ENCODE peak calls at places on chromosomes 4 and X, in five cellular contexts. J, K, U, Y and P are unnamed samples.

GRCh38 chrX:49071877-49072711 is 1.7 kb downstream of the PRAF2 start:
- DNase-seq in J (peak; percentile 83), K (peak; percentile 79), U (peak; percentile 68), Y (peak; percentile 91), P (peak; percentile 90)

GRCh38 chr4:1202526-1203378 is 30.4 kb upstream of the SPON2 start:
- DNase-seq in J (peak; percentile 32), K (no peak), U (no peak), Y (no peak), P (peak; percentile 38)

GRCh38 chr4:472881-473574 is 25.9 kb downstream of the ZNF721 start:
- DNase-seq in J (no peak), K (peak; percentile 19), U (no peak), Y (peak; percentile 15), P (no peak)

GRCh38 chr4:88341227-88342192 is 37.1 kb upstream of the HERC6 start:
- DNase-seq in J (no peak), K (peak; percentile 97), U (no peak), Y (peak; percentile 93), P (no peak)

GRCh38 chr4:179097741-179098140 is 1655.5 kb upstream of the AGA start:
- DNase-seq in J (no peak), K (peak; percentile 64), U (no peak), Y (peak; percentile 1), P (peak; percentile 78)

GRCh38 chr4:119314356-119314755 is 7.6 kb downstream of the FABP2 start:
- DNase-seq in J (no peak), K (peak; percentile 71), U (peak; percentile 35), Y (peak; percentile 68), P (peak; percentile 56)

GRCh38 chrX:45351478-45351877 is 150.8 kb upstream of the DIPK2B start:
- DNase-seq in J (no peak), K (peak; percentile 73), U (no peak), Y (peak; percentile 69), P (no peak)

GRCh38 chrX:55342533-55343501 is 78.1 kb upstream of the PAGE3 start:
- DNase-seq in J (no peak), K (no peak), U (peak; percentile 13), Y (peak; percentile 18), P (peak; percentile 73)

GRCh38 chrX:24231169-24231568 is 81.6 kb downstream of the ZFX start:
- DNase-seq in J (no peak), K (peak; percentile 87), U (peak; percentile 8), Y (peak; percentile 69), P (no peak)

GRCh38 chr4:173169178-173169427 is 492 bp downstream of the GALNT7 start:
- DNase-seq in J (no peak), K (no peak), U (no peak), Y (no peak), P (no peak)

DNA sequence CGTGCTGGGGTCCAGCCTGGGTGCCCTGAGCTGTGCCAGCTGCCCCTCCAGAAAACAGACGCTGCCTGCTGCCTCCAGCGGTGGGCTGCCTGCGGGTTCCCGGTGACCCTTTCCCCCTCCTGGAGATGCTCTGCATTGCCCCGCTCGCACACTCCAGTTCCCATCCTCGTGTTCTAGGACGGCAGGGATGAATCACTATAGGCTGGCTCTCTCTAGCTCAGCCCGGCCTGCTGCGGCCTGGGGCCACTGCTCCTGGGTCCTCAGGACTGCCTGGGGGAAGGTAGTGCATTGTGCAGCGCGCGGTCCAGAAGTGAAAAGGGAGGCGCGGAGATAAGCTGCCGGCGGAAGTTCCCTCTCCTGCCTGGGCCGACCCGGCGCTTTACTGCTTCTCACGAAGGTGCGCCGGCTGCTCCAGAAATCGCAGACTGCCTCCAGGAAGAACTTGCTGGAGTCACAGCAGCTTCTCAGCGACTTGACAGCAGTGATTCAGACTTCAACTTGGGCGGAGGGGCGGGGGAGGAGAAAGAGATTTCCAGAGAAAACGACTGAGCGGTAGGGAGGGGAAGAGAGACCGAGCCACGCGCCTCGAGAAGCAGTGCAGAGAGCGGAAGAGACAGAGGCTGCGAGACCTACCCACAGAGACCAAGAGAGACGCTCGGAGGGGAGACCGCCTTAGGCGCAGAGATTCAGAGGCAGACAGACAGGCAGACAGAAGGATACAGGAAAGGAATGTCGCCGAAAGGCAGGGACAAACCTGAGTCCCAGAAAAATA is 6.7 kb upstream of the MSX1 start:
- DNase-seq in J (peak; percentile 32), K (peak; percentile 38), U (no peak), Y (peak; percentile 69), P (peak; percentile 88)
- TF ChIP-seq CTCF in J (no peak), K (peak; percentile 15), U (no peak), Y (peak; percentile 33), P (peak; percentile 83)

DNA sequence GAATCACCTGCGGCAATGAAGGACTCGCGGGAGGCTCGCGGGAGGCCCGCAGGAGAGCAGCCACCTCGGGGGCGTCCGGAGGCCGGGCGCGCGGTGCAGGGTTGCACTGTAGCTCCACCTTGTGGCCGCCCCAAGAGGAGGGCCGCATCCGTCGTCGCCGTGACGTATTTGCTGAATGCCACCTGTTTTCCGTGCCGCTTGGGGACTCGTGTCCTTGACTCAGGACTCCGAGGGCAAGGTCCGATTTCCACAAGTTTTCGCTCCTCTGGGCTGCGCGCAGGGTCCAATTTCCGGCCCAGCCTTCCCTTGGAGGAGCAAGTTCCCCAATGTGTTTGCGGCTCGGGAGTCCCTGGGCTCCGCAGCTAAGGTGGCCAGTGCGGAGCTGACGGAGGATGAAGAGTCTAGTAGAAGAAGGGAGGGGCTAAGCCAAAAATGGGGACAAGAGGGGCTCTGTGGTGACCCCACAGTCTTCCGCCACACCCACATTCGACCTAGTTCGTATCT is 10.7 kb upstream of the DLG3 start:
- DNase-seq in J (peak; percentile 76), K (peak; percentile 49), U (peak; percentile 44), Y (peak; percentile 64), P (peak; percentile 90)
- H3K27ac ChIP-seq in J (peak overlapping the region; percentile 65), K (peak overlapping the region; percentile 86), U (peak overlapping the region; percentile 73), Y (peak overlapping the region; percentile 60), P (peak overlapping the region; percentile 53)

GRCh38 chrX:33082371-33082770 is 129.0 kb downstream of the DMD start:
- DNase-seq in J (no peak), K (no peak), U (no peak), Y (no peak), P (no peak)

DNA sequence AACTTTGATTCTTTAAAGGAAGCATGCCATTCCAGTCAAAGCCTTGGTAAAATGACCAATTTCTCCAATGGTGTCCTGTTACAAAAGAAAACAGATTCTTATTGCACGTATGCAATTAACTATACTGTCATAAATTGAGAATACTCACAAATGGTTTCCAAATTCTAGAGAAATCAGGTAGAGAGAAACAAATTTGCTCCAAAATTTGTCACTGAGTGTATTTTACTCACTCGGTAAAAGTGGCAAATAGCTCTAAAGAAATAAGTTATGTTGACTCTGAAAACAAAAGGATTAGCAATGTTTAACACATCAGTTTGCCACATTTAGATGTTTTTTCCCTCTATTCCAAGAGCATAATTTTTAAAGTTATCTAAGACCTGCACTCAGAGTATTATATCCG is 133.1 kb downstream of the DMD start:
- DNase-seq in J (no peak), K (no peak), U (no peak), Y (no peak), P (no peak)
- H3K27me3 ChIP-seq in J (no peaks in the 10 kb centered on the region), K (no peaks in the 10 kb centered on the region), U (no peaks in the 10 kb centered on the region), Y (no peaks in the 10 kb centered on the region), P (no peaks in the 10 kb centered on the region)

GRCh38 chr4:6688879-6689505 is 4.7 kb upstream of the S100P start:
- DNase-seq in J (peak; percentile 67), K (peak; percentile 82), U (peak; percentile 48), Y (peak; percentile 95), P (peak; percentile 91)
- TF ChIP-seq CTCF in J (no peak), K (no peak), U (no peak), Y (peak; percentile 24), P (no peak)

GRCh38 chr4:26682436-26682835 is 98.6 kb downstream of the TBC1D19 start:
- DNase-seq in J (no peak), K (no peak), U (no peak), Y (no peak), P (no peak)

GRCh38 chr4:26692014-26692726 is 108.3 kb downstream of the TBC1D19 start:
- DNase-seq in J (no peak), K (no peak), U (no peak), Y (no peak), P (peak; percentile 48)

GRCh38 chr4:26687728-26688127 is 103.8 kb downstream of the TBC1D19 start:
- DNase-seq in J (no peak), K (peak; percentile 85), U (no peak), Y (peak; percentile 79), P (no peak)
- H3K27ac ChIP-seq in J (no peak overlapping the region), K (peak overlapping the region; percentile 29), U (no peak overlapping the region), Y (no peak overlapping the region), P (no peak overlapping the region)

GRCh38 chrX:12488220-12488619 is 303.0 kb upstream of the PRPS2 start:
- DNase-seq in J (no peak), K (no peak), U (no peak), Y (no peak), P (no peak)

GRCh38 chrX:12494400-12495138 is 296.6 kb upstream of the PRPS2 start:
- DNase-seq in J (no peak), K (no peak), U (no peak), Y (no peak), P (no peak)

GRCh38 chrX:12489341-12489740 is 301.9 kb upstream of the PRPS2 start:
- DNase-seq in J (no peak), K (no peak), U (no peak), Y (peak; percentile 51), P (no peak)

GRCh38 chrX:12488781-12489180 is 302.4 kb upstream of the PRPS2 start:
- DNase-seq in J (no peak), K (no peak), U (no peak), Y (peak; percentile 21), P (no peak)
- H3K27me3 ChIP-seq in J (no peaks in the 10 kb centered on the region), K (no peaks in the 10 kb centered on the region), U (no peaks in the 10 kb centered on the region), Y (no peaks in the 10 kb centered on the region), P (no peaks in the 10 kb centered on the region)

GRCh38 chr4:108893474-108893873 is 130.6 kb upstream of the ETNPPL start:
- DNase-seq in J (no peak), K (no peak), U (no peak), Y (no peak), P (no peak)

GRCh38 chr4:108889696-108890475 is 127.0 kb upstream of the ETNPPL start:
- DNase-seq in J (no peak), K (no peak), U (no peak), Y (no peak), P (no peak)

GRCh38 chr4:108887034-108887433 is 124.2 kb upstream of the ETNPPL start:
- DNase-seq in J (no peak), K (no peak), U (no peak), Y (no peak), P (no peak)

GRCh38 chr4:108891921-108892320 is 129.1 kb upstream of the ETNPPL start:
- DNase-seq in J (no peak), K (no peak), U (no peak), Y (no peak), P (no peak)

DNA sequence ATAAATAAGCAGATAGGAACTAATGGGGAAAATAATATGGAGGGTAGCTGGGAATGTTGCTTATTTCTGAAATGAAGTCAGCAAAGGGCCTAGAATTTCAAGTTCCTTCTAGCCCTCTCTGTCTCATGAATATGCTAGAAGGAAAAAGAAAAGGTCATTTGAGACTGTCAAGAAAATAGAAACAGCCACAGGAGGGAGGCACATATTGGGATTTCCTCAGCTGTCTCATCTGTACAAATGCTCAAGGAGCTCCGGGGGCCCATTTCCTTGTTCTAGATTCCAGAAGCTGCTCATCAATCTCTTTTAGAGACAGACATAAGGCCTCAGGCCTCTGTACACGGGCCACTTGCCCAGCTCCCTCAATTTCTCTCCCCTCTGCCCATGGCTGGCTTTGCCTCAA is 127.6 kb upstream of the ETNPPL start:
- DNase-seq in J (no peak), K (no peak), U (no peak), Y (no peak), P (no peak)
- TF ChIP-seq CTCF in J (no peak), K (no peak), U (no peak), Y (no peak), P (peak; percentile 20)